ENCODE peak calls at places on chromosomes 6 and 20, in eight cellular contexts. One of them, this sample, is unnamed.

GRCh38 chr6:131534654-131534956 is 38.4 kb upstream of the ARG1 start:
- DNase-seq in tibial artery: no peak
- DNase-seq in mesothelial cell of epicardium: no peak
- DNase-seq in fibroblast of pulmonary artery: no peak
- DNase-seq in IMR-90: no peak
- DNase-seq in CD8-positive, alpha-beta T cell: no peak
- DNase-seq in left lung: no peak
- DNase-seq in sigmoid colon: no peak
- DNase-seq in this sample: no peak

GRCh38 chr6:6397842-6398241 is 77.4 kb upstream of the F13A1 start:
- DNase-seq in left lung: no peak
- DNase-seq in CD8-positive, alpha-beta T cell: no peak
- DNase-seq in tibial artery: no peak
- DNase-seq in sigmoid colon: no peak
- DNase-seq in fibroblast of pulmonary artery: no peak
- DNase-seq in IMR-90: no peak
- DNase-seq in mesothelial cell of epicardium: no peak
- DNase-seq in this sample: no peak

GRCh38 chr6:21595265-21595950 is 1.9 kb downstream of the SOX4 start:
- DNase-seq in fibroblast of pulmonary artery: peak
- DNase-seq in tibial artery: peak
- DNase-seq in sigmoid colon: peak
- DNase-seq in CD8-positive, alpha-beta T cell: peak
- DNase-seq in IMR-90: no peak
- DNase-seq in mesothelial cell of epicardium: no peak
- DNase-seq in left lung: peak
- DNase-seq in this sample: no peak

GRCh38 chr6:137766596-137767370 is 100.3 kb upstream of the TNFAIP3 start:
- DNase-seq in mesothelial cell of epicardium: no peak
- DNase-seq in CD8-positive, alpha-beta T cell: no peak
- DNase-seq in tibial artery: no peak
- DNase-seq in IMR-90: no peak
- DNase-seq in fibroblast of pulmonary artery: no peak
- DNase-seq in sigmoid colon: no peak
- DNase-seq in left lung: no peak
- DNase-seq in this sample: no peak

GRCh38 chr20:8860011-8860495 is 208.8 kb upstream of the PLCB4 start:
- DNase-seq in left lung: no peak
- DNase-seq in IMR-90: peak
- DNase-seq in mesothelial cell of epicardium: no peak
- DNase-seq in tibial artery: no peak
- DNase-seq in sigmoid colon: no peak
- DNase-seq in fibroblast of pulmonary artery: peak
- DNase-seq in CD8-positive, alpha-beta T cell: no peak
- DNase-seq in this sample: peak

GRCh38 chr6:148487461-148487860 is 144.8 kb downstream of the SASH1 start:
- DNase-seq in IMR-90: no peak
- DNase-seq in mesothelial cell of epicardium: no peak
- DNase-seq in tibial artery: no peak
- DNase-seq in fibroblast of pulmonary artery: no peak
- DNase-seq in sigmoid colon: no peak
- DNase-seq in CD8-positive, alpha-beta T cell: no peak
- DNase-seq in left lung: no peak
- DNase-seq in this sample: no peak

GRCh38 chr20:47360489-47361267 is 4.2 kb upstream of the ZMYND8 start:
- DNase-seq in fibroblast of pulmonary artery: peak
- DNase-seq in CD8-positive, alpha-beta T cell: no peak
- DNase-seq in mesothelial cell of epicardium: peak
- DNase-seq in IMR-90: peak
- DNase-seq in sigmoid colon: peak
- DNase-seq in left lung: peak
- DNase-seq in tibial artery: peak
- DNase-seq in this sample: peak

GRCh38 chr20:60729119-60729900 is 522.8 kb upstream of the CDH4 start:
- DNase-seq in CD8-positive, alpha-beta T cell: no peak
- DNase-seq in fibroblast of pulmonary artery: no peak
- DNase-seq in sigmoid colon: no peak
- DNase-seq in left lung: no peak
- DNase-seq in mesothelial cell of epicardium: no peak
- DNase-seq in tibial artery: no peak
- DNase-seq in IMR-90: no peak
- DNase-seq in this sample: no peak

GRCh38 chr6:33752139-33753015 is 5.7 kb upstream of the IP6K3 start:
- DNase-seq in CD8-positive, alpha-beta T cell: no peak
- DNase-seq in tibial artery: no peak
- DNase-seq in mesothelial cell of epicardium: no peak
- DNase-seq in fibroblast of pulmonary artery: no peak
- DNase-seq in left lung: no peak
- DNase-seq in sigmoid colon: no peak
- DNase-seq in IMR-90: no peak
- DNase-seq in this sample: no peak

GRCh38 chr6:2157441-2158127 is 87.8 kb downstream of the GMDS start:
- DNase-seq in mesothelial cell of epicardium: no peak
- DNase-seq in tibial artery: no peak
- DNase-seq in IMR-90: peak
- DNase-seq in fibroblast of pulmonary artery: peak
- DNase-seq in CD8-positive, alpha-beta T cell: no peak
- DNase-seq in sigmoid colon: no peak
- DNase-seq in left lung: no peak
- DNase-seq in this sample: peak

GRCh38 chr6:150299873-150300485 is 68.8 kb upstream of the IYD start:
- DNase-seq in IMR-90: no peak
- DNase-seq in tibial artery: no peak
- DNase-seq in CD8-positive, alpha-beta T cell: no peak
- DNase-seq in sigmoid colon: no peak
- DNase-seq in left lung: no peak
- DNase-seq in mesothelial cell of epicardium: no peak
- DNase-seq in fibroblast of pulmonary artery: no peak
- DNase-seq in this sample: no peak

GRCh38 chr20:2137552-2138201 is 36.0 kb downstream of the STK35 start:
- DNase-seq in left lung: no peak
- DNase-seq in mesothelial cell of epicardium: no peak
- DNase-seq in CD8-positive, alpha-beta T cell: no peak
- DNase-seq in IMR-90: peak
- DNase-seq in fibroblast of pulmonary artery: peak
- DNase-seq in sigmoid colon: no peak
- DNase-seq in tibial artery: no peak
- DNase-seq in this sample: peak

GRCh38 chr20:62953839-62954703 is 1.6 kb downstream of the SLC17A9 start:
- DNase-seq in mesothelial cell of epicardium: no peak
- DNase-seq in sigmoid colon: peak
- DNase-seq in IMR-90: peak
- DNase-seq in left lung: peak
- DNase-seq in fibroblast of pulmonary artery: peak
- DNase-seq in tibial artery: peak
- DNase-seq in CD8-positive, alpha-beta T cell: peak
- DNase-seq in this sample: peak

GRCh38 chr6:27601668-27602254 is 128.9 kb upstream of the ZNF184 start:
- DNase-seq in mesothelial cell of epicardium: no peak
- DNase-seq in tibial artery: no peak
- DNase-seq in CD8-positive, alpha-beta T cell: no peak
- DNase-seq in left lung: no peak
- DNase-seq in fibroblast of pulmonary artery: no peak
- DNase-seq in sigmoid colon: no peak
- DNase-seq in IMR-90: no peak
- DNase-seq in this sample: no peak

GRCh38 chr6:69915346-69915745 is 49.0 kb downstream of the COL19A1 start:
- DNase-seq in tibial artery: no peak
- DNase-seq in CD8-positive, alpha-beta T cell: no peak
- DNase-seq in fibroblast of pulmonary artery: peak
- DNase-seq in mesothelial cell of epicardium: no peak
- DNase-seq in sigmoid colon: no peak
- DNase-seq in IMR-90: no peak
- DNase-seq in left lung: no peak
- DNase-seq in this sample: no peak

GRCh38 chr6:6193221-6193745 is 127.2 kb downstream of the F13A1 start:
- DNase-seq in IMR-90: no peak
- DNase-seq in CD8-positive, alpha-beta T cell: no peak
- DNase-seq in mesothelial cell of epicardium: no peak
- DNase-seq in tibial artery: no peak
- DNase-seq in sigmoid colon: no peak
- DNase-seq in left lung: no peak
- DNase-seq in fibroblast of pulmonary artery: no peak
- DNase-seq in this sample: no peak

GRCh38 chr6:135202821-135203220 is 21.7 kb downstream of the MYB start:
- DNase-seq in fibroblast of pulmonary artery: no peak
- DNase-seq in IMR-90: no peak
- DNase-seq in tibial artery: no peak
- DNase-seq in mesothelial cell of epicardium: no peak
- DNase-seq in sigmoid colon: no peak
- DNase-seq in left lung: no peak
- DNase-seq in CD8-positive, alpha-beta T cell: no peak
- DNase-seq in this sample: no peak

GRCh38 chr6:169205176-169206160 is 48.2 kb downstream of the THBS2 start:
- DNase-seq in left lung: no peak
- DNase-seq in CD8-positive, alpha-beta T cell: no peak
- DNase-seq in fibroblast of pulmonary artery: peak
- DNase-seq in mesothelial cell of epicardium: no peak
- DNase-seq in tibial artery: no peak
- DNase-seq in sigmoid colon: peak
- DNase-seq in IMR-90: peak
- DNase-seq in this sample: no peak

GRCh38 chr20:33079267-33079666 is at the start of gene BPIFB4:
- DNase-seq in left lung: no peak
- DNase-seq in fibroblast of pulmonary artery: no peak
- DNase-seq in sigmoid colon: no peak
- DNase-seq in CD8-positive, alpha-beta T cell: no peak
- DNase-seq in IMR-90: no peak
- DNase-seq in mesothelial cell of epicardium: no peak
- DNase-seq in tibial artery: no peak
- DNase-seq in this sample: no peak
- TF ChIP-seq CTCF in left lung: no peak
- TF ChIP-seq CTCF in fibroblast of pulmonary artery: no peak
- TF ChIP-seq CTCF in sigmoid colon: no peak
- TF ChIP-seq CTCF in CD8-positive, alpha-beta T cell: no peak
- TF ChIP-seq CTCF in IMR-90: no peak
- TF ChIP-seq CTCF in mesothelial cell of epicardium: no peak
- TF ChIP-seq CTCF in tibial artery: no peak
- TF ChIP-seq CTCF in this sample: no peak

GRCh38 chr6:11202513-11203305 is 29.8 kb downstream of the NEDD9 start:
- DNase-seq in CD8-positive, alpha-beta T cell: no peak
- DNase-seq in sigmoid colon: no peak
- DNase-seq in tibial artery: no peak
- DNase-seq in IMR-90: peak
- DNase-seq in fibroblast of pulmonary artery: no peak
- DNase-seq in mesothelial cell of epicardium: no peak
- DNase-seq in left lung: no peak
- DNase-seq in this sample: no peak
- TF ChIP-seq CTCF in CD8-positive, alpha-beta T cell: no peak
- TF ChIP-seq CTCF in sigmoid colon: no peak
- TF ChIP-seq CTCF in tibial artery: no peak
- TF ChIP-seq CTCF in IMR-90: no peak
- TF ChIP-seq CTCF in fibroblast of pulmonary artery: no peak
- TF ChIP-seq CTCF in mesothelial cell of epicardium: no peak
- TF ChIP-seq CTCF in left lung: no peak
- TF ChIP-seq CTCF in this sample: peak

DNA sequence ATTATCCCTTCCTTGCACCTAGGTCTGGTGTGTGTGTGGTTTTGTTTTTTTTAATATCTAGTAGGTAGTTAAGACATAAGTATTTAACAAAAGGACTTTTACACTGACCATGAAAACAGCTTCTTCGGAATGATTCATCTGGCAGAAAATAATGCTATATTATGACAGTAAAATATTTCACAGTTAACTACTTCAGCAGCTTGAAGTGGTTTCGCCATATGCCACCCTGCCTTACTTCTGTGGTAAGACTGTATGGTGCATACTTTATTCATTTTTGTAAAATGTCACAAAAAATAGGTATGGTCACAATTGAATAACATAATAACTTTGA is 868 bp upstream of the PTPRK start:
- DNase-seq in IMR-90: no peak
- DNase-seq in sigmoid colon: no peak
- DNase-seq in CD8-positive, alpha-beta T cell: no peak
- DNase-seq in left lung: no peak
- DNase-seq in fibroblast of pulmonary artery: peak
- DNase-seq in tibial artery: no peak
- DNase-seq in mesothelial cell of epicardium: no peak
- DNase-seq in this sample: no peak
- TF ChIP-seq CTCF in IMR-90: no peak
- TF ChIP-seq CTCF in sigmoid colon: no peak
- TF ChIP-seq CTCF in CD8-positive, alpha-beta T cell: no peak
- TF ChIP-seq CTCF in left lung: no peak
- TF ChIP-seq CTCF in fibroblast of pulmonary artery: no peak
- TF ChIP-seq CTCF in tibial artery: no peak
- TF ChIP-seq CTCF in mesothelial cell of epicardium: no peak
- TF ChIP-seq CTCF in this sample: no peak

GRCh38 chr6:140433072-140433471 is 1058.6 kb upstream of the CITED2 start:
- DNase-seq in sigmoid colon: no peak
- DNase-seq in tibial artery: no peak
- DNase-seq in IMR-90: no peak
- DNase-seq in mesothelial cell of epicardium: no peak
- DNase-seq in left lung: no peak
- DNase-seq in CD8-positive, alpha-beta T cell: no peak
- DNase-seq in fibroblast of pulmonary artery: no peak
- DNase-seq in this sample: no peak

DNA sequence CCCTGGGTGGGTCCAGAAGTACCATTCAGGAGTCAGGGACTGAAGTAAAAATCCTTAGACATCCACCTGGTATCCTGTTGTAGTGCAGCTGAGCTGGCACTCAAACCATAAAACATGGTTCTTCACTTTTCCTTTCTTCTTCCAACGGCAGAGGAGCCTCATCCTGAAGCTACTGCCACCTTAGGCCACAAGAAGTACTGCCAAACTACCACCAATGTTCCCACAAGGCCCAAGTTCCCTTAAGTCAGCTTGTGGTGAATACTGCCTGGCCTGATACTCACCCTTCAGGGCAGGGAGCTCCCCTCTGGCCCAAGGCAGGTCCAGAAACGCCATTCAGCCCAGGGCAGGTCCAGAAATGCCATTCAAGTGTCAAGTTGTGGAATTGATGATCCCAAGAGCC is 1053.4 kb upstream of the CITED2 start:
- DNase-seq in CD8-positive, alpha-beta T cell: no peak
- DNase-seq in fibroblast of pulmonary artery: no peak
- DNase-seq in sigmoid colon: no peak
- DNase-seq in left lung: no peak
- DNase-seq in IMR-90: no peak
- DNase-seq in tibial artery: no peak
- DNase-seq in mesothelial cell of epicardium: no peak
- DNase-seq in this sample: no peak
- TF ChIP-seq CTCF in CD8-positive, alpha-beta T cell: no peak
- TF ChIP-seq CTCF in fibroblast of pulmonary artery: peak
- TF ChIP-seq CTCF in sigmoid colon: no peak
- TF ChIP-seq CTCF in left lung: no peak
- TF ChIP-seq CTCF in IMR-90: no peak
- TF ChIP-seq CTCF in tibial artery: no peak
- TF ChIP-seq CTCF in mesothelial cell of epicardium: no peak
- TF ChIP-seq CTCF in this sample: peak